ENCODE peak calls at places on chromosomes 5 and 9, in ten cellular contexts. One of them, this sample, is unnamed.

GRCh38 chr5:25862276-25862675 is 1176.1 kb downstream of the CDH9 start:
- DNase-seq in ovary: no peak
- DNase-seq in lower lobe of right lung: no peak
- DNase-seq in aorta: no peak
- DNase-seq in IMR-90: no peak
- DNase-seq in brain microvascular endothelial cell: no peak
- DNase-seq in CD8-positive, alpha-beta memory T cell: no peak
- DNase-seq in vagina: no peak
- DNase-seq in heart right ventricle: no peak
- DNase-seq in pancreas: no peak
- DNase-seq in this sample: peak; percentile 2

GRCh38 chr5:38467353-38468040 is 88.9 kb downstream of the LIFR start:
- DNase-seq in ovary: peak; percentile 79
- DNase-seq in lower lobe of right lung: no peak
- DNase-seq in aorta: peak; percentile 92
- DNase-seq in IMR-90: peak; percentile 56
- DNase-seq in brain microvascular endothelial cell: no peak
- DNase-seq in CD8-positive, alpha-beta memory T cell: no peak
- DNase-seq in vagina: no peak
- DNase-seq in heart right ventricle: peak; percentile 64
- DNase-seq in pancreas: no peak
- DNase-seq in this sample: no peak

GRCh38 chr5:140240987-140241706 is 61.8 kb downstream of the PFDN1 start:
- DNase-seq in ovary: peak; percentile 88
- DNase-seq in lower lobe of right lung: peak; percentile 68
- DNase-seq in aorta: peak; percentile 94
- DNase-seq in IMR-90: peak; percentile 92
- DNase-seq in brain microvascular endothelial cell: peak; percentile 94
- DNase-seq in CD8-positive, alpha-beta memory T cell: no peak
- DNase-seq in vagina: no peak
- DNase-seq in heart right ventricle: peak; percentile 87
- DNase-seq in pancreas: peak; percentile 78
- DNase-seq in this sample: peak; percentile 84

GRCh38 chr5:136020383-136021015 is 8.3 kb upstream of the TGFBI start:
- DNase-seq in ovary: no peak
- DNase-seq in lower lobe of right lung: no peak
- DNase-seq in aorta: no peak
- DNase-seq in IMR-90: peak; percentile 99
- DNase-seq in brain microvascular endothelial cell: peak; percentile 96
- DNase-seq in CD8-positive, alpha-beta memory T cell: no peak
- DNase-seq in vagina: no peak
- DNase-seq in heart right ventricle: no peak
- DNase-seq in pancreas: no peak
- DNase-seq in this sample: peak; percentile 59

GRCh38 chr9:86902606-86903460 is 44.5 kb downstream of the GAS1 start:
- DNase-seq in ovary: peak; percentile 15
- DNase-seq in lower lobe of right lung: no peak
- DNase-seq in aorta: no peak
- DNase-seq in IMR-90: no peak
- DNase-seq in brain microvascular endothelial cell: no peak
- DNase-seq in CD8-positive, alpha-beta memory T cell: no peak
- DNase-seq in vagina: no peak
- DNase-seq in heart right ventricle: peak; percentile 9
- DNase-seq in pancreas: no peak
- DNase-seq in this sample: peak; percentile 99

GRCh38 chr9:74726581-74726980 is 161.1 kb downstream of the TRPM6 start:
- DNase-seq in ovary: no peak
- DNase-seq in lower lobe of right lung: no peak
- DNase-seq in aorta: no peak
- DNase-seq in IMR-90: no peak
- DNase-seq in brain microvascular endothelial cell: no peak
- DNase-seq in CD8-positive, alpha-beta memory T cell: no peak
- DNase-seq in vagina: no peak
- DNase-seq in heart right ventricle: no peak
- DNase-seq in pancreas: no peak
- DNase-seq in this sample: no peak

GRCh38 chr5:41508186-41508585 is 2.2 kb downstream of the PLCXD3 start:
- DNase-seq in ovary: no peak
- DNase-seq in lower lobe of right lung: no peak
- DNase-seq in aorta: no peak
- DNase-seq in IMR-90: no peak
- DNase-seq in brain microvascular endothelial cell: no peak
- DNase-seq in CD8-positive, alpha-beta memory T cell: no peak
- DNase-seq in vagina: no peak
- DNase-seq in heart right ventricle: no peak
- DNase-seq in pancreas: no peak
- DNase-seq in this sample: no peak

GRCh38 chr5:9482381-9482780 is 63.5 kb downstream of the SEMA5A start:
- DNase-seq in ovary: no peak
- DNase-seq in lower lobe of right lung: no peak
- DNase-seq in aorta: no peak
- DNase-seq in IMR-90: no peak
- DNase-seq in brain microvascular endothelial cell: no peak
- DNase-seq in CD8-positive, alpha-beta memory T cell: no peak
- DNase-seq in vagina: no peak
- DNase-seq in heart right ventricle: no peak
- DNase-seq in pancreas: no peak
- DNase-seq in this sample: no peak

GRCh38 chr5:16869821-16870796 is 66.0 kb downstream of the MYO10 start:
- DNase-seq in ovary: no peak
- DNase-seq in lower lobe of right lung: no peak
- DNase-seq in aorta: no peak
- DNase-seq in IMR-90: peak; percentile 69
- DNase-seq in brain microvascular endothelial cell: peak; percentile 61
- DNase-seq in CD8-positive, alpha-beta memory T cell: no peak
- DNase-seq in vagina: no peak
- DNase-seq in heart right ventricle: no peak
- DNase-seq in pancreas: no peak
- DNase-seq in this sample: no peak

GRCh38 chr9:115154969-115155534 is 37.1 kb upstream of the TNC start:
- DNase-seq in ovary: no peak
- DNase-seq in lower lobe of right lung: no peak
- DNase-seq in aorta: no peak
- DNase-seq in IMR-90: no peak
- DNase-seq in brain microvascular endothelial cell: no peak
- DNase-seq in CD8-positive, alpha-beta memory T cell: no peak
- DNase-seq in vagina: no peak
- DNase-seq in heart right ventricle: no peak
- DNase-seq in pancreas: no peak
- DNase-seq in this sample: peak; percentile 30

GRCh38 chr5:67206381-67207328 is 10.1 kb upstream of the CD180 start:
- DNase-seq in ovary: no peak
- DNase-seq in lower lobe of right lung: peak; percentile 68
- DNase-seq in aorta: no peak
- DNase-seq in IMR-90: peak; percentile 84
- DNase-seq in brain microvascular endothelial cell: peak; percentile 9
- DNase-seq in CD8-positive, alpha-beta memory T cell: peak; percentile 90
- DNase-seq in vagina: no peak
- DNase-seq in heart right ventricle: no peak
- DNase-seq in pancreas: no peak
- DNase-seq in this sample: peak; percentile 22

DNA sequence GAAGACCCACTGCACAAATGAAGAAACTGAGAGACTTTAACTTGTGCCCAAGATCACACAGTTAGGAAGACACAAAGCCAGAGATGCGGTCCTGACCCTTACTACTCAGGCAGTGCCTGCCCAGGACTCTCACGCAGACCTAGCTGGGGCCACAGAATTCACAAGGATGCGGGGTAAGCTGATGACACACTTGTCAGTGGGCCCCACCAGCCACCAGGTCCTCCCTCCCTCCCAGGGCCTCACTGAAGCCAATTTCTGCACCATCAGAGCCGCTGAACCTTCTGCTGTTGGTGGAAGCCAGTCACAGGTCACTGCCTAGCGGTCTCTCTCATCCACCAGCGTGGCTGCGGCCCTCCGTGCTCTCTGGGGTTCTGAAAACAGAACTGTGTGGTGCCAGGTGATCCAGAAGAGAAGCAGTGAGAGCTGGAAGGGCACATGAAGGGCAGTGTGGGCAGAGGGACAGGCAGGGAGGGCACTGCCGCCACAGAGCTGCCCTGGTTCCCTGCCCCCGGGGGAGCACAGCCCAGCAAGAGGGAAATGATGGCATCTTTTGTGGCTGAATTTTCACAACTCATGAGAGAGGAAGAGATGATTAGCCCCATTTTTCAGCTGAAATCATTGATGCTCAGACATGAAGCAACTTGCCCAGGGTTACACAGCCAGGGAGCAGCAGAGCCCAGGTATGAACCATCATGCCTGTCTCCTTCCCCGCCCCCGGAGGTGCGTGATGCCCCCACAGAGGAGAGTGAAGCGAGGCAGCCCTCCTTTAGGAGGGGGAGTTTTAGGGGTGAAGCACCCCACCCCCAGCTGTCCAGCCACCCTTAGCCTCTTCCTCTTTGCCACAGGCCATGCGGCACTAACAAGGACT is 41.4 kb upstream of the CPLX2 start:
- DNase-seq in ovary: no peak
- DNase-seq in lower lobe of right lung: no peak
- DNase-seq in aorta: no peak
- DNase-seq in IMR-90: no peak
- DNase-seq in brain microvascular endothelial cell: no peak
- DNase-seq in CD8-positive, alpha-beta memory T cell: no peak
- DNase-seq in vagina: no peak
- DNase-seq in heart right ventricle: no peak
- DNase-seq in pancreas: no peak
- DNase-seq in this sample: no peak
- H3K27ac ChIP-seq in ovary: no peak overlapping the region
- H3K27ac ChIP-seq in lower lobe of right lung: no peak overlapping the region
- H3K27ac ChIP-seq in aorta: no peak overlapping the region
- H3K27ac ChIP-seq in IMR-90: no peak overlapping the region
- H3K27ac ChIP-seq in brain microvascular endothelial cell: no peak overlapping the region
- H3K27ac ChIP-seq in CD8-positive, alpha-beta memory T cell: no peak overlapping the region
- H3K27ac ChIP-seq in vagina: no peak overlapping the region
- H3K27ac ChIP-seq in heart right ventricle: no peak overlapping the region
- H3K27ac ChIP-seq in pancreas: no peak overlapping the region
- H3K27ac ChIP-seq in this sample: no peak overlapping the region

GRCh38 chr9:99052849-99053715 is 51.8 kb upstream of the TGFBR1 start:
- DNase-seq in ovary: no peak
- DNase-seq in lower lobe of right lung: no peak
- DNase-seq in aorta: no peak
- DNase-seq in IMR-90: no peak
- DNase-seq in brain microvascular endothelial cell: no peak
- DNase-seq in CD8-positive, alpha-beta memory T cell: no peak
- DNase-seq in vagina: no peak
- DNase-seq in heart right ventricle: no peak
- DNase-seq in pancreas: no peak
- DNase-seq in this sample: no peak
- H3K27ac ChIP-seq in ovary: no peak overlapping the region
- H3K27ac ChIP-seq in lower lobe of right lung: no peak overlapping the region
- H3K27ac ChIP-seq in aorta: no peak overlapping the region
- H3K27ac ChIP-seq in IMR-90: no peak overlapping the region
- H3K27ac ChIP-seq in brain microvascular endothelial cell: no peak overlapping the region
- H3K27ac ChIP-seq in CD8-positive, alpha-beta memory T cell: no peak overlapping the region
- H3K27ac ChIP-seq in vagina: no peak overlapping the region
- H3K27ac ChIP-seq in heart right ventricle: no peak overlapping the region
- H3K27ac ChIP-seq in pancreas: no peak overlapping the region
- H3K27ac ChIP-seq in this sample: no peak overlapping the region

DNA sequence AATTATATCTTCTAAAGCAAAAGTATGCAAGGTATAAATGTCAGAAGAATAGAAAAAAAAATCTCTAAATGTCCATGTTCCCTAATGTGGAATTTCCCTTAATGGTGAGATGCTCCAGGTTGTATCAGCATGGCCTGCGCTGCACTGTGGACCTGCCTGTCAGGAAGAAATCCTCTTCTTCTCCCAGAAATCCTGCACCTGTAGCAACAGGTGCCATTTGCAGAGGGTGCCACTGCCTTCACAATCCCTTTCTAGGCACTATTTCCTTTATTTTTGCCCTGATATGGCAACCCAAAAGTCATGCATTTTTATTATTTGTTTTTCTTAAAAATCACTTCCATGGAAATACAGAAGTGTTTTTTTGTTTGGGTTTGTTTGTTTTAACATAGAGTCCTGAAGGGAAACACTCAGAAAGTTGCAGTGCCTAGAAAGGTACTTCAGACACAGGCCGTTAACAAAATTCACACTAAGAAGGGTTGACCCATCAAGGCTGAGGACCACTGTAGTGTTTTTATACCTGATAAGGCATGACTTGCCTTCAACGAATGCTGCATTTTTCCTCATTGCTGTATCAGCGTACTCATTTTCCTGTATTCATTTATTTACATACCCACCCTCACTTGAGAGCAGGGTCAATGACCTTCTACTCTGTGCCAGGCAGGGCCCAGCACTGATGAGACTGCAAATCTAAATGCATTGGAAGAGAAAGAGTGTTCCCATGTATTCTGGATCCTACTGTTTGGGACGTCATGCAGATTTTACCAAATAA is 177.8 kb downstream of the SNX18 start:
- DNase-seq in ovary: no peak
- DNase-seq in lower lobe of right lung: peak; percentile 54
- DNase-seq in aorta: no peak
- DNase-seq in IMR-90: no peak
- DNase-seq in brain microvascular endothelial cell: peak; percentile 20
- DNase-seq in CD8-positive, alpha-beta memory T cell: no peak
- DNase-seq in vagina: no peak
- DNase-seq in heart right ventricle: no peak
- DNase-seq in pancreas: no peak
- DNase-seq in this sample: no peak
- H3K27ac ChIP-seq in ovary: no peak overlapping the region
- H3K27ac ChIP-seq in lower lobe of right lung: no peak overlapping the region
- H3K27ac ChIP-seq in aorta: no peak overlapping the region
- H3K27ac ChIP-seq in IMR-90: no peak overlapping the region
- H3K27ac ChIP-seq in brain microvascular endothelial cell: no peak overlapping the region
- H3K27ac ChIP-seq in CD8-positive, alpha-beta memory T cell: no peak overlapping the region
- H3K27ac ChIP-seq in vagina: no peak overlapping the region
- H3K27ac ChIP-seq in heart right ventricle: no peak overlapping the region
- H3K27ac ChIP-seq in pancreas: no peak overlapping the region
- H3K27ac ChIP-seq in this sample: no peak overlapping the region

GRCh38 chr9:545480-545879 is 296.0 kb upstream of the DMRT1 start:
- DNase-seq in ovary: peak; percentile 44
- DNase-seq in lower lobe of right lung: no peak
- DNase-seq in aorta: no peak
- DNase-seq in IMR-90: no peak
- DNase-seq in brain microvascular endothelial cell: no peak
- DNase-seq in CD8-positive, alpha-beta memory T cell: no peak
- DNase-seq in vagina: no peak
- DNase-seq in heart right ventricle: no peak
- DNase-seq in pancreas: no peak
- DNase-seq in this sample: no peak

GRCh38 chr9:549425-549997 is 292.0 kb upstream of the DMRT1 start:
- DNase-seq in ovary: no peak
- DNase-seq in lower lobe of right lung: no peak
- DNase-seq in aorta: no peak
- DNase-seq in IMR-90: no peak
- DNase-seq in brain microvascular endothelial cell: no peak
- DNase-seq in CD8-positive, alpha-beta memory T cell: no peak
- DNase-seq in vagina: no peak
- DNase-seq in heart right ventricle: no peak
- DNase-seq in pancreas: no peak
- DNase-seq in this sample: peak; percentile 29

GRCh38 chr9:546797-547223 is 294.7 kb upstream of the DMRT1 start:
- DNase-seq in ovary: peak; percentile 33
- DNase-seq in lower lobe of right lung: no peak
- DNase-seq in aorta: no peak
- DNase-seq in IMR-90: no peak
- DNase-seq in brain microvascular endothelial cell: no peak
- DNase-seq in CD8-positive, alpha-beta memory T cell: no peak
- DNase-seq in vagina: no peak
- DNase-seq in heart right ventricle: no peak
- DNase-seq in pancreas: no peak
- DNase-seq in this sample: peak; percentile 65

GRCh38 chr9:546235-546634 is 295.3 kb upstream of the DMRT1 start:
- DNase-seq in ovary: no peak
- DNase-seq in lower lobe of right lung: no peak
- DNase-seq in aorta: no peak
- DNase-seq in IMR-90: no peak
- DNase-seq in brain microvascular endothelial cell: no peak
- DNase-seq in CD8-positive, alpha-beta memory T cell: no peak
- DNase-seq in vagina: no peak
- DNase-seq in heart right ventricle: no peak
- DNase-seq in pancreas: no peak
- DNase-seq in this sample: no peak

GRCh38 chr9:547309-547708 is 294.2 kb upstream of the DMRT1 start:
- DNase-seq in ovary: no peak
- DNase-seq in lower lobe of right lung: no peak
- DNase-seq in aorta: no peak
- DNase-seq in IMR-90: no peak
- DNase-seq in brain microvascular endothelial cell: no peak
- DNase-seq in CD8-positive, alpha-beta memory T cell: no peak
- DNase-seq in vagina: no peak
- DNase-seq in heart right ventricle: no peak
- DNase-seq in pancreas: no peak
- DNase-seq in this sample: no peak
- H3K27ac ChIP-seq in ovary: no peak overlapping the region
- H3K27ac ChIP-seq in lower lobe of right lung: peak overlapping the region; percentile 13
- H3K27ac ChIP-seq in aorta: no peak overlapping the region
- H3K27ac ChIP-seq in IMR-90: no peak overlapping the region
- H3K27ac ChIP-seq in brain microvascular endothelial cell: no peak overlapping the region
- H3K27ac ChIP-seq in CD8-positive, alpha-beta memory T cell: no peak overlapping the region
- H3K27ac ChIP-seq in vagina: peak overlapping the region; percentile 12
- H3K27ac ChIP-seq in heart right ventricle: peak overlapping the region; percentile 75
- H3K27ac ChIP-seq in pancreas: no peak overlapping the region
- H3K27ac ChIP-seq in this sample: peak overlapping the region; percentile 58

This sample was measured in SJCRH30.